ENCODE peak calls at places on chromosomes 4 and X, in six cellular contexts. R is NB4, Q is left ventricle myocardium inferior, A is frontal cortex, S is neuronal stem cell, E is NCI-H1105. V is an unnamed sample.

GRCh38 chrX:117969337-117969736 is 147.3 kb downstream of the KLHL13 start:
- DNase-seq in R (no peak), Q (no peak), A (no peak), S (no peak), E (peak; percentile 45), V (no peak)

GRCh38 chrX:22800360-22800759 is 199.4 kb upstream of the DDX53 start:
- DNase-seq in R (peak; percentile 86), Q (peak; percentile 11), A (no peak), S (no peak), E (no peak), V (peak; percentile 12)

GRCh38 chrX:133307637-133308485 is 89.7 kb upstream of the TFDP3 start:
- DNase-seq in R (no peak), Q (peak; percentile 29), A (no peak), S (peak; percentile 72), E (no peak), V (peak; percentile 21)

GRCh38 chr4:66034671-66035070 is 364.4 kb upstream of the EPHA5 start:
- DNase-seq in R (no peak), Q (no peak), A (no peak), S (no peak), E (peak; percentile 16), V (no peak)

GRCh38 chr4:120452006-120452405 is 385.4 kb upstream of the MAD2L1 start:
- DNase-seq in R (no peak), Q (no peak), A (no peak), S (no peak), E (no peak), V (no peak)

GRCh38 chr4:121817701-121818100 is 6.0 kb downstream of the CCNA2 start:
- DNase-seq in R (no peak), Q (no peak), A (no peak), S (no peak), E (no peak), V (no peak)

GRCh38 chrX:139930923-139931645 is 1.8 kb downstream of the ATP11C start:
- DNase-seq in R (peak; percentile 51), Q (peak; percentile 12), A (no peak), S (no peak), E (no peak), V (no peak)

GRCh38 chrX:68534696-68535095 is 35.8 kb downstream of the YIPF6 start:
- DNase-seq in R (no peak), Q (no peak), A (no peak), S (no peak), E (no peak), V (no peak)

GRCh38 chr4:2745516-2745915 is 10.6 kb downstream of the TNIP2 start:
- DNase-seq in R (no peak), Q (no peak), A (no peak), S (no peak), E (no peak), V (no peak)

GRCh38 chr4:154961263-154961662 is 180.2 kb downstream of the RBM46 start:
- DNase-seq in R (no peak), Q (no peak), A (no peak), S (no peak), E (no peak), V (no peak)

GRCh38 chrX:56728321-56728720 is 722 bp upstream of the NBDY start:
- DNase-seq in R (peak; percentile 3), Q (no peak), A (no peak), S (no peak), E (no peak), V (no peak)

GRCh38 chr4:10099521-10100325 is 16.9 kb downstream of the WDR1 start:
- DNase-seq in R (no peak), Q (no peak), A (no peak), S (no peak), E (no peak), V (no peak)

GRCh38 chrX:41734530-41734929 is 10.5 kb downstream of the GPR82 start:
- DNase-seq in R (peak; percentile 59), Q (no peak), A (no peak), S (no peak), E (no peak), V (no peak)

GRCh38 chr4:151438154-151438553 is 29.2 kb downstream of the FHIP1A start:
- DNase-seq in R (no peak), Q (no peak), A (no peak), S (no peak), E (no peak), V (no peak)

GRCh38 chrX:25052798-25053534 is 37.2 kb upstream of the ARX start:
- DNase-seq in R (no peak), Q (no peak), A (no peak), S (no peak), E (no peak), V (no peak)

GRCh38 chr4:153318696-153319320 is 25.7 kb upstream of the MND1 start:
- DNase-seq in R (peak; percentile 57), Q (no peak), A (peak; percentile 22), S (peak; percentile 20), E (peak; percentile 25), V (no peak)

GRCh38 chr4:147786031-147786430 is 54.1 kb downstream of the ARHGAP10 start:
- DNase-seq in R (no peak), Q (no peak), A (no peak), S (no peak), E (no peak), V (no peak)

GRCh38 chrX:131745942-131746489 is 202.1 kb downstream of the OR13H1 start:
- DNase-seq in R (no peak), Q (no peak), A (no peak), S (no peak), E (no peak), V (no peak)

GRCh38 chr4:8469550-8469949 is 29.0 kb downstream of the TRMT44 start:
- DNase-seq in R (no peak), Q (no peak), A (no peak), S (no peak), E (no peak), V (no peak)

GRCh38 chr4:8913121-8913857 is 41.6 kb upstream of the HMX1 start:
- DNase-seq in R (peak; percentile 1), Q (no peak), A (peak; percentile 21), S (no peak), E (no peak), V (no peak)

GRCh38 chrX:74535211-74535621 is 79.2 kb downstream of the RLIM start:
- DNase-seq in R (peak; percentile 81), Q (no peak), A (peak; percentile 51), S (no peak), E (peak; percentile 38), V (peak; percentile 23)

GRCh38 chr4:35710343-35710742 is 534.0 kb downstream of the ARAP2 start:
- DNase-seq in R (no peak), Q (no peak), A (no peak), S (no peak), E (no peak), V (no peak)

GRCh38 chrX:81336455-81337144 is 134.7 kb downstream of the SH3BGRL start:
- DNase-seq in R (no peak), Q (no peak), A (no peak), S (no peak), E (no peak), V (no peak)

GRCh38 chr4:38123555-38123954 is 163.4 kb downstream of the PTTG2 start:
- DNase-seq in R (no peak), Q (no peak), A (no peak), S (no peak), E (no peak), V (no peak)

GRCh38 chr4:92121099-92121498 is 182.7 kb upstream of the GRID2 start:
- DNase-seq in R (no peak), Q (no peak), A (no peak), S (no peak), E (no peak), V (no peak)

GRCh38 chrX:119398974-119399771 is at the start of gene SLC25A43:
- DNase-seq in R (peak; percentile 77), Q (peak; percentile 31), A (peak; percentile 43), S (no peak), E (no peak), V (peak; percentile 28)

GRCh38 chrX:46547857-46548256 is 2.6 kb upstream of the ZNF674 start:
- DNase-seq in R (no peak), Q (no peak), A (no peak), S (no peak), E (no peak), V (no peak)

GRCh38 chrX:69503835-69504625 is at the start of gene NALF2:
- DNase-seq in R (peak; percentile 12), Q (peak; percentile 49), A (peak; percentile 48), S (peak; percentile 75), E (peak; percentile 32), V (peak; percentile 35)

GRCh38 chr4:105246712-105247111 is 100.0 kb downstream of the TET2 start:
- DNase-seq in R (no peak), Q (no peak), A (peak; percentile 12), S (no peak), E (no peak), V (peak; percentile 14)

GRCh38 chr4:32226201-32226600 is 1506.0 kb downstream of the PCDH7 start:
- DNase-seq in R (no peak), Q (no peak), A (no peak), S (no peak), E (no peak), V (no peak)

GRCh38 chrX:134377537-134377936 is 82.4 kb upstream of the HPRT1 start:
- DNase-seq in R (peak; percentile 66), Q (no peak), A (no peak), S (no peak), E (no peak), V (no peak)

GRCh38 chr4:2933566-2934076 is 29.6 kb downstream of the NOP14 start:
- DNase-seq in R (no peak), Q (peak; percentile 22), A (no peak), S (no peak), E (no peak), V (peak; percentile 35)

GRCh38 chr4:168643083-168643795 is 146.4 kb downstream of the PALLD start:
- DNase-seq in R (no peak), Q (no peak), A (no peak), S (no peak), E (no peak), V (no peak)

GRCh38 chr4:55186700-55187099 is 61.3 kb upstream of the KDR start:
- DNase-seq in R (no peak), Q (no peak), A (no peak), S (no peak), E (no peak), V (no peak)